ENCODE peak calls at places on chromosomes 2 and 18, in four cellular contexts. D, X, Y and H are unnamed samples. For H3K27me3, the result is how much of the 10 kb centered on the place peaks cover.

GRCh38 chr2:28172114-28172898 is 220.4 kb upstream of the FOSL2 start:
- DNase-seq in X (no peak), D (peak), Y (peak), H (no peak)

GRCh38 chr2:11945139-11946126 is 199.0 kb downstream of the LPIN1 start:
- DNase-seq in X (no peak), Y (no peak), D (no peak), H (no peak)

GRCh38 chr18:2568129-2568528 is 3.2 kb downstream of the METTL4 start:
- DNase-seq in D (no peak), Y (no peak), X (no peak), H (no peak)

GRCh38 chr18:58529714-58530354 is 99.1 kb downstream of the ALPK2 start:
- DNase-seq in D (peak), Y (peak), X (peak), H (peak)

GRCh38 chr2:138415891-138416494 is 85.6 kb upstream of the SPOPL start:
- DNase-seq in Y (no peak), D (peak), X (no peak), H (no peak)

GRCh38 chr2:105634198-105634597 is 110.5 kb upstream of the NCK2 start:
- DNase-seq in X (no peak), D (no peak), Y (no peak), H (no peak)

GRCh38 chr2:237680702-237681478 is 53.5 kb downstream of the LRRFIP1 start:
- DNase-seq in D (no peak), Y (no peak), X (no peak), H (no peak)

GRCh38 chr18:49277395-49278036 is 182.9 kb downstream of the DYM start:
- DNase-seq in D (peak), X (no peak), Y (no peak), H (no peak)

GRCh38 chr2:113770929-113771328 is 14.5 kb upstream of the SLC35F5 start:
- DNase-seq in D (no peak), X (no peak), Y (no peak), H (no peak)

GRCh38 chr2:201546576-201546975 is 95.0 kb downstream of the STRADB start:
- DNase-seq in Y (no peak), X (no peak), D (peak), H (no peak)

GRCh38 chr2:15970701-15971100 is 30.4 kb downstream of the MYCN start:
- DNase-seq in Y (no peak), D (no peak), X (no peak), H (no peak)

GRCh38 chr2:144430722-144431163 is 89.2 kb downstream of the ZEB2 start:
- DNase-seq in D (peak), Y (peak), X (no peak), H (no peak)

GRCh38 chr2:54945401-54946219 is 104.6 kb downstream of the RTN4 start:
- DNase-seq in Y (no peak), X (peak), D (peak), H (no peak)

GRCh38 chr18:9147440-9148238 is 11.1 kb downstream of the ANKRD12 start:
- DNase-seq in X (no peak), Y (peak), D (peak), H (no peak)

GRCh38 chr2:141709756-141710155 is 421.1 kb downstream of the LRP1B start:
- DNase-seq in D (no peak), Y (no peak), X (no peak), H (no peak)

GRCh38 chr18:29892960-29893558 is 1149.5 kb downstream of the DSC3 start:
- DNase-seq in D (no peak), Y (no peak), X (no peak), H (no peak)

GRCh38 chr2:6103949-6104348 is 411.8 kb downstream of the SOX11 start:
- DNase-seq in X (peak), D (no peak), Y (no peak), H (no peak)

GRCh38 chr2:239067196-239067865 is 219.4 kb downstream of the TWIST2 start:
- DNase-seq in X (peak), Y (no peak), D (no peak), H (no peak)

GRCh38 chr2:200369886-200370285 is 63.4 kb downstream of the SPATS2L start:
- DNase-seq in D (no peak), Y (peak), X (no peak), H (no peak)

GRCh38 chr2:120793682-120794403 is 58.2 kb downstream of the GLI2 start:
- DNase-seq in D (no peak), X (no peak), Y (no peak), H (no peak)

GRCh38 chr2:236858661-236859060 is 227.0 kb upstream of the COPS8 start:
- DNase-seq in D (peak), X (no peak), Y (no peak), H (no peak)

GRCh38 chr18:44802508-44802907 is 121.8 kb downstream of the SETBP1 start:
- DNase-seq in Y (no peak), X (no peak), D (peak), H (no peak)

GRCh38 chr2:180033993-180034894 is 27.1 kb upstream of the CWC22 start:
- DNase-seq in Y (peak), D (peak), X (no peak), H (no peak)

GRCh38 chr2:15889800-15890498 is 50.4 kb upstream of the MYCN start:
- DNase-seq in Y (no peak), D (no peak), X (no peak), H (no peak)

GRCh38 chr18:79964330-79965118 is at the start of gene HSBP1L1:
- DNase-seq in D (no peak), Y (peak), X (peak), H (no peak)

DNA sequence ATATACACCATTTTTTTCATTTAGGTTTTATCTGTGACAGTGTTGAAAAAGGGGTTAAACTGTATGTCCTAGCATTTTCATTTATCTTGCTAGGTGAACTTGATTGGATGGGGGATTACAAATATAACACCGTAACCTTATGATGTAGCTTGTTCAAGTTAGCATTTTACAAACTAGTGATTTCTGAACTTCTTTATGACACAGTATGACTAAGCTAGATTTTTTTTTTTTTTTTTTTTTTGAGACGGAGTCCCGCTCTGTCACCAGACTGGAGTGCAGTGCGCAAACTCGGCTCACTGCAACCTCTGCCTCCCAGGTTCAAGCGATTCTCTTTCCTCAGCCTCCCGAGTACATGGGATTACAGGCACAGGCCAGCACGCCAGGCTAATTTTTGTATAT is 47.1 kb downstream of the KCMF1 start:
- DNase-seq in Y (no peak), D (peak), X (no peak), H (no peak)
- TF ChIP-seq CTCF in Y (no peak), D (no peak), X (no peak), H (no peak)

DNA sequence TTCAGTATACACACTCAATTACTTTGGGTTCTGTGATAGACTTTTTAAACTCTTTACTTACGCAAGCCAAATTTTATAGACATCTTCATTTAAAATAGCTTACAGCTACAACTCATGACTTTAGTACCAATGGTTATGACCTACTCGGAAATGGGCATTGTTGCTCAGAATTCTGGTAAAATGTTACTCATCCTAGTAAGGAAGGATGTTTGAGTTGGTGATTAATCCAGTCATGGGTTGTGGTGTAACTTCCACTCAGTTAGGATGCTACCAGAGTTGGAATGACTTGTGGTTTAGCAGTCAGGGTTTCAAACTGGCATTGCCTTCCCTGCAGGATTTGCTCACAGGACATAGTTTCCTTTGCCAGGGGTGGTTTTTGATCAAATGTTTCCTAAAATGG is 7.4 kb upstream of the NPC1 start:
- DNase-seq in Y (no peak), D (peak), X (no peak), H (peak)
- H3K27me3 ChIP-seq in Y (under half), D (under half), X (under half), H (under half)

GRCh38 chr18:4017479-4017878 is 437.6 kb downstream of the DLGAP1 start:
- DNase-seq in X (no peak), Y (peak), D (peak), H (no peak)
- TF ChIP-seq CTCF in X (no peak), Y (peak), D (no peak), H (peak)

DNA sequence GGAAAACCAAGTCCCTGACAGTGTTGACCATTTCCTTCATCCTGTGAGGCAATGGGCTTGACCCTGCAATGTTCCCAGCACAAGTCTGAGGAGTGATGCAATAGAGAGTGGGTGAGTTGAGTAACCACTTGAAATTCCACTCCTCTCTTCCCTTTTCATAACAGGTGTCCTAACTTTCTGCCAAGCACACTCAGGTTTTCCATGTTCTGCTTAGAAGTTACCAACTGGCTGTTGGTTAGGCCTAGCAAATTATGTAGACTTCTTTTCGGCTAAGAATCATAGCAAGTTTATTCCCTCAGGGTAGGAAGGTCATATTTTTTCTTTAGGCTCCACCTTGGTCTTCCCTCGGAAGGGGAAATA is 11.5 kb downstream of the GNLY start:
- DNase-seq in X (peak), Y (peak), D (peak), H (no peak)
- H3K27me3 ChIP-seq in X (under half), Y (under half), D (under half), H (under half)

GRCh38 chr18:997499-997898 is 92.8 kb downstream of the ADCYAP1 start:
- DNase-seq in Y (no peak), X (no peak), D (no peak), H (no peak)
- TF ChIP-seq CTCF in Y (no peak), X (no peak), D (no peak), H (no peak)

DNA sequence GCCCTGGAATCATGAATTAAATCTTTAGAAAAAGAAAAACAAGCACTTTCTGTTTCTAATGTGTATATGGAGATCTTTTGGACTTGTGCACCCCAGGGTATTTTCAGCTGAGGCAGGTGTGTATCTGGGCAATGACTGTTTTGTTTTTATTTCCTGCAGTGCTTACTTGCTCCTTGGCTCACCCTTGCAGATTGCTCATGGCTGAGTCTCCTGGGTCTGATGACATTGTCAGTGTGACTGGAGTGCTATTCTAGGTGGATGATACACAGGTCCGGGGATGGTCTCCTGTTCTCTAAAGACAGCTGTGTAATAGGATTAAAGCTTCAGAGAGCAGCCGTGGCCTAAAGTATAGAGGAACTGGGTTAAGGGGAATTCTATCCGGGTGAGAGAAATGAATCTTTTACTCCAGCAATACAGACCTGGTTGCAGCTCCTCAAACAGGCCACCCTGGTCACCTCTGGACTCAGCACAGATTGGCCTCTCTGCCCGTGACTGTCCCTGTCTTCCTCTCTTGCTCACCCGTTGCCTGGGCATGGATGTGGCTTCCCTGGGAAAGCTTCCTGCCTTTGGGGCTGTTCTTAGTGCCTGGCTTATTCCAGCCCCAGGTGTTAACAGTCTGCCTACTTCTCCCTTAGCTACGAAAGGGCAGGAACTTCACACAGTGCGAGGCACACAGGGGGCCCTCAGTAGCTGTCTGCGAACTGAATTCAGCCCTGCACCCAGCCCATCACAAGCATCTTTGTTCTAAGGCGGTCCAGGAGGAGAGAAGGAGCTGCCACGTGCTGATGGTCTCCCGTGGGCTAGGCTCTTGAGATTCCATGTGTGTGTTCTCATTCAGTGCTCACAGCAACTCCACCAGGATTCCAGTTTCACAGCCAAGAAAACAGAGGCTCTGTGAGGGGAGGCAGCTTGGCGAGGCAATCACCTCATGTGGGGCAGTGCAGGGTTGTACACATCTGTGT is 84.3 kb downstream of the ACOXL start:
- DNase-seq in Y (no peak), D (peak), X (peak), H (peak)
- H3K27me3 ChIP-seq in Y (under half), D (under half), X (under half), H (under half)

DNA sequence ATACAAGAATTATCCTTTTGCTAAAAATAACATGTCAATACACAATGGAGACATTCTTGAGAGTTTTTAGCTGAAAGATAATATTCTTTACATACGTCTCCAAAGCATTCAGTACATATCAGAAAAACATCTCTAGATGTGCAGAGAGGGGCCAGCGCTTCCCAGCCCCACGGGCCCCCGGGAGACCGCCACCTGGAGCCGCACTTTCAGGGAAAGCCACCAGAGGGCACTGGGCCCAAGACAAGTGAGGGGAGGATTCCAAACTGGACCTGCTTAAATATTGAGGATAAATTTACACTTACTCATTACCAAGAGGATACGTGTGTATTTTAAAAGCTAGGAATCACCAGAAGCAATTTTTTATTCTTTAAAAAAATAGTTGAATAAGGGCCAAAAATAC is 499.5 kb downstream of the GALR1 start:
- DNase-seq in D (no peak), X (no peak), Y (no peak), H (no peak)
- TF ChIP-seq CTCF in D (no peak), X (peak), Y (peak), H (peak)

GRCh38 chr2:708667-709066 is 31.5 kb upstream of the TMEM18 start:
- DNase-seq in Y (no peak), X (no peak), D (no peak), H (no peak)

GRCh38 chr2:714005-714741 is 37.0 kb upstream of the TMEM18 start:
- DNase-seq in Y (peak), D (peak), X (no peak), H (peak)

GRCh38 chr2:710867-711266 is 33.7 kb upstream of the TMEM18 start:
- DNase-seq in Y (no peak), D (no peak), X (no peak), H (no peak)

GRCh38 chr2:705971-706511 is 28.8 kb upstream of the TMEM18 start:
- DNase-seq in Y (no peak), D (no peak), X (no peak), H (no peak)

DNA sequence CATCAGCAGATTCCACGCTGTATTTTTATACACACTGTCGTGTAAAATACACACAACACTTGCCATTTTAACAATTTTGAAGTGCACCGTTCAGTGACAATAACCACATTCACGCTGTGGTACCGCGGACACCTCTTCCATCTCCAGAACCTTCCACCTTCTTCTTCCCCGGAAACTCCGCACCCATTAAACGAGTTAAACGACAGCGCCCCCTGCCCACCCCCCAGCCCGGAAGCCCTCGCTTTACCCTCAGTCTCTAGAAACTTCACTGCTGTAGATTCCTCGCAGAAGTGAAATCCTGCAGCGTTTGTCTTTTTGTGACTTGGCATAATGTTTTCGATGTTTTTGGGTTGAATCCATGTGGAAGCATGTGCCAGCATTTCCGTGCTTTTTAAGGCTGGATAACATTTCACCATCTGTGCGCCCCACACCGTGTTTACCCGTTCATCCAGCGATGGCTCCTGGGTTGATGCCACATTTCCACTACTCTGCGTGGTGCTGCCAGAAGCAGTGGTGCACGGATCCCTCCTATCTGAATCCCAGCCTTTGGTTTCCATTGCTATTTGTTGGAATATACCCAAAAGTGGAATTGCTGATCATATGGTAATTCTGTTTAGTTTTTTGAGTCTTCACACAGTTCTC is 32.1 kb upstream of the TMEM18 start:
- DNase-seq in Y (no peak), X (no peak), D (no peak), H (no peak)
- H3K27me3 ChIP-seq in Y (under half), X (under half), D (under half), H (under half)

GRCh38 chr2:21228041-21228895 is 104.5 kb downstream of the TDRD15 start:
- DNase-seq in Y (no peak), D (no peak), X (no peak), H (no peak)
- TF ChIP-seq CTCF in Y (no peak), D (no peak), X (no peak), H (no peak)

GRCh38 chr18:77250501-77250925 is 865 bp downstream of the GALR1 start:
- DNase-seq in X (no peak), D (no peak), Y (no peak), H (no peak)

GRCh38 chr18:77248873-77249582 is 620 bp upstream of the GALR1 start:
- DNase-seq in D (no peak), X (no peak), Y (no peak), H (no peak)

GRCh38 chr18:77250926-77251729 is 1.5 kb downstream of the GALR1 start:
- DNase-seq in Y (no peak), X (no peak), D (no peak), H (no peak)

GRCh38 chr18:77251730-77252050 is 2.0 kb downstream of the GALR1 start:
- DNase-seq in X (no peak), D (no peak), Y (no peak), H (no peak)

DNA sequence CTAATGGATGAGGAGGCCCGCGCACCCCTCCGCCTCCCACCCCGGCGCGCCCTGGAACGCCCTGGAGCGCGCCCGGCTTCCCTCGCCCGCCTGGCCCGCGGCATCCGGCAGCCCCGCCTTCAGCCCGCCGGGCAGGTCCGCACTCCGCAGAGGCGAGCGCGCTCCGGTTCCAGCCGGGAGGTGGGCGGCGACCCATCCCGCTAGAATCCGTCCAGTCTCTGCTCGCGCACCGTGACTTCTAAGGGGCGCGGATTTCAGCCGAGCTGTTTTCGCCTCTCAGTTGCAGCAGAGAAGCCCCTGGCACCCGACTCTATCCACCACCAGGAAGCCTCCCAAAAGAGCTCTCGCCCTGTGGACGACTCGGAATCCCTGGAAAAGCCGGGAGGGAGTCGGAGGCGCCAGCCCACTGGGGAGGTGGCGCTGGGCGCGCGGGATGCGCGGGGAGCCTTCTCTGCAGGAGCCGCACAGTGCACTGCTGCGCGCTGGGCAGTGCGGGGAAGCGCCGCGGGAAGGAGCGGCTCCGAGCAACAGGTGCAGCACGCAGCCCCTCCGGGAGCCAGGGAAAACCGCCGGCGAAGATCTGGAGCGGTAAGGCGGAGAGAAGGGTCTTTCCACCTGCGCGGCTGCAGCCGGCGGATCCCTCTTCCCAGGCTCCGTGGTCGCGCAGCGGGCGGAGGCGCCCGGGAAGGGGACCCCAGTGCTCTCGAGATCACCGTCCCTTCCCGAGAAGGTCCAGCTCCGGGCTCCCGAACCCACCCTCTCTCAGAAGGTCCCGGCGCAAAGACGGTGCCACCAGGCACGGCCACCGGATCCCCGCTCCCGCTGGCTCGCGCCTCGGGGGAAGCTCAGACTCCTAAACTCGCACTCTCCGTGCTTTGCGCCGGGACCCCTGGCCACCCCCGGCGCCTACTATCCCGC is at the start of gene GALR1:
- DNase-seq in X (no peak), Y (no peak), D (no peak), H (no peak)
- H3K27me3 ChIP-seq in X (under half), Y (half or more), D (under half), H (under half)